ENCODE peak calls at places on chromosome 11, in nine cellular contexts. E, K, Q, G, I, Z, P, A and M are unnamed samples.

GRCh38 chr11:33045551-33046255 is 6.3 kb downstream of the TCP11L1 start:
- DNase-seq in E (no peak), K (no peak), Q (no peak), G (no peak), I (no peak), Z (no peak), P (no peak), A (no peak), M (no peak)

GRCh38 chr11:6283453-6284023 is 23.9 kb downstream of the CCKBR start:
- DNase-seq in E (no peak), K (no peak), Q (no peak), G (no peak), I (no peak), Z (no peak), P (no peak), A (no peak), M (no peak)

GRCh38 chr11:38814670-38815069 is 2216.6 kb upstream of the RAG2 start:
- DNase-seq in E (no peak), K (no peak), Q (no peak), G (no peak), I (no peak), Z (no peak), P (peak; percentile 58), A (no peak), M (no peak)

GRCh38 chr11:66081505-66081904 is 11.4 kb downstream of the PACS1 start:
- DNase-seq in E (peak; percentile 41), K (peak; percentile 91), Q (peak; percentile 78), G (no peak), I (peak; percentile 39), Z (no peak), P (no peak), A (no peak), M (no peak)

GRCh38 chr11:86818466-86819282 is 18.3 kb downstream of the PRSS23 start:
- DNase-seq in E (no peak), K (no peak), Q (no peak), G (no peak), I (no peak), Z (peak; percentile 57), P (peak; percentile 81), A (no peak), M (no peak)

GRCh38 chr11:130215531-130216220 is 56.1 kb downstream of the ST14 start:
- DNase-seq in E (no peak), K (peak; percentile 10), Q (peak; percentile 24), G (no peak), I (no peak), Z (no peak), P (no peak), A (no peak), M (peak; percentile 56)

GRCh38 chr11:60363542-60364525 is 14.5 kb upstream of the MS4A7 start:
- DNase-seq in E (no peak), K (peak; percentile 73), Q (peak; percentile 71), G (peak; percentile 12), I (peak; percentile 30), Z (no peak), P (peak; percentile 25), A (no peak), M (peak; percentile 78)

GRCh38 chr11:124219126-124219525 is 21.8 kb upstream of the OR8G1 start:
- DNase-seq in E (no peak), K (no peak), Q (no peak), G (no peak), I (no peak), Z (no peak), P (no peak), A (no peak), M (no peak)

GRCh38 chr11:130001491-130002351 is 914 bp downstream of the PRDM10 start:
- DNase-seq in E (peak; percentile 27), K (peak; percentile 38), Q (peak; percentile 40), G (peak; percentile 47), I (peak; percentile 59), Z (no peak), P (peak; percentile 25), A (no peak), M (no peak)

GRCh38 chr11:2759228-2760195 is 59.7 kb upstream of the KCNQ1OT1 start:
- DNase-seq in E (no peak), K (peak; percentile 12), Q (peak; percentile 20), G (peak; percentile 7), I (peak; percentile 10), Z (no peak), P (no peak), A (peak; percentile 39), M (no peak)

GRCh38 chr11:68816917-68817419 is 24.7 kb downstream of the CPT1A start:
- DNase-seq in E (no peak), K (no peak), Q (no peak), G (no peak), I (no peak), Z (no peak), P (no peak), A (no peak), M (no peak)

GRCh38 chr11:116791002-116791812 is 472 bp downstream of the APOA5 start:
- DNase-seq in E (peak; percentile 79), K (peak; percentile 70), Q (peak; percentile 86), G (peak; percentile 68), I (peak; percentile 86), Z (no peak), P (peak; percentile 55), A (peak; percentile 88), M (peak; percentile 74)

GRCh38 chr11:129947474-129947873 is 52.1 kb upstream of the NFRKB start:
- DNase-seq in E (no peak), K (no peak), Q (no peak), G (no peak), I (no peak), Z (no peak), P (no peak), A (no peak), M (no peak)

GRCh38 chr11:103703437-103703836 is 333.0 kb upstream of the DDI1 start:
- DNase-seq in E (no peak), K (no peak), Q (no peak), G (no peak), I (no peak), Z (no peak), P (no peak), A (no peak), M (no peak)

GRCh38 chr11:104060004-104060403 is 23.6 kb downstream of the DDI1 start:
- DNase-seq in E (no peak), K (no peak), Q (no peak), G (no peak), I (no peak), Z (no peak), P (peak; percentile 10), A (no peak), M (no peak)

GRCh38 chr11:73779084-73779902 is 8.4 kb upstream of the MRPL48 start:
- DNase-seq in E (peak; percentile 99), K (peak; percentile 97), Q (peak; percentile 98), G (peak; percentile 98), I (peak; percentile 99), Z (peak; percentile 94), P (peak; percentile 97), A (peak; percentile 99), M (peak; percentile 97)

GRCh38 chr11:78782725-78783124 is 208.1 kb upstream of the NARS2 start:
- DNase-seq in E (no peak), K (no peak), Q (no peak), G (no peak), I (no peak), Z (no peak), P (no peak), A (no peak), M (no peak)

GRCh38 chr11:86735462-86736302 is 63.3 kb upstream of the ME3 start:
- DNase-seq in E (no peak), K (no peak), Q (no peak), G (no peak), I (no peak), Z (no peak), P (peak; percentile 82), A (no peak), M (no peak)

GRCh38 chr11:134159652-134160051 is 64.1 kb downstream of the NCAPD3 start:
- DNase-seq in E (no peak), K (no peak), Q (no peak), G (no peak), I (no peak), Z (no peak), P (no peak), A (no peak), M (no peak)
- H3K9me3 ChIP-seq in E (no peaks in the 10 kb centered on the region), K (no peaks in the 10 kb centered on the region), Q (no peaks in the 10 kb centered on the region), G (no peaks in the 10 kb centered on the region), I (no peaks in the 10 kb centered on the region), Z (no peaks in the 10 kb centered on the region), P (no peaks in the 10 kb centered on the region), A (no peaks in the 10 kb centered on the region), M (no peaks in the 10 kb centered on the region)

GRCh38 chr11:77086521-77087472 is 15.8 kb upstream of the OMP start:
- DNase-seq in E (peak; percentile 11), K (no peak), Q (peak; percentile 80), G (peak; percentile 74), I (peak; percentile 83), Z (no peak), P (no peak), A (peak; percentile 46), M (no peak)

GRCh38 chr11:77090046-77090372 is 12.6 kb upstream of the OMP start:
- DNase-seq in E (no peak), K (no peak), Q (no peak), G (no peak), I (no peak), Z (no peak), P (no peak), A (peak; percentile 8), M (no peak)

GRCh38 chr11:77089004-77089545 is 13.6 kb upstream of the OMP start:
- DNase-seq in E (peak; percentile 3), K (no peak), Q (no peak), G (no peak), I (peak; percentile 27), Z (no peak), P (no peak), A (no peak), M (no peak)

GRCh38 chr11:77087723-77088225 is 14.9 kb upstream of the OMP start:
- DNase-seq in E (no peak), K (no peak), Q (no peak), G (no peak), I (peak; percentile 11), Z (no peak), P (no peak), A (no peak), M (no peak)

GRCh38 chr11:77088236-77089003 is 14.2 kb upstream of the OMP start:
- DNase-seq in E (peak; percentile 9), K (no peak), Q (peak; percentile 66), G (no peak), I (no peak), Z (no peak), P (no peak), A (peak; percentile 41), M (no peak)
- H3K4me3 ChIP-seq in E (no peak overlapping the region), K (no peak overlapping the region), Q (no peak overlapping the region), G (no peak overlapping the region), I (no peak overlapping the region), Z (no peak overlapping the region), P (no peak overlapping the region), A (no peak overlapping the region), M (no peak overlapping the region)

GRCh38 chr11:10906521-10906920 is 48.7 kb upstream of the ZBED5 start:
- DNase-seq in E (no peak), K (no peak), Q (no peak), G (no peak), I (no peak), Z (no peak), P (peak; percentile 56), A (no peak), M (no peak)
- TF ChIP-seq CTCF in E (peak; percentile 51), K (peak; percentile 28), Q (no peak), G (no peak), I (no peak), Z (peak; percentile 11), P (no peak), A (peak; percentile 33), M (peak; percentile 51)

DNA sequence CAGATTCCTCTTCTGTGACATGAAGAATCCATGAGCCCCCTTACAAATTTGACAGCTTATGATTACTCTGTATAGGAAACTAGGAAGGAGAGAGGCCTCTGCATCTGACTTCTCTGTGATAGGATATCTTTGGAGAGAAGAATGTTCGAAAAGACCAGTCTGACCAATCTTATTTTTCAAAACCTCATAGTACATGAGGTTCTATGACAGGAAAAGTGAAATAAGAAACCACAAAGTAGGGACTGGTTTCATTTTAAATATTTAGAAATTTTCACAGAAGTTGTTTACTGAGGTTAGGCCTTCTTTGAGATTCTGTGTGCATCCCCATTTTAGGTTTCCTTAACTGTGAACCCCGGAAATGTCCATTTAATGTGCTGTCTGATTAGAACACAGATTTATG is 2.1 kb upstream of the OR4X1 start:
- DNase-seq in E (no peak), K (no peak), Q (no peak), G (no peak), I (no peak), Z (no peak), P (no peak), A (no peak), M (no peak)
- H3K9me3 ChIP-seq in E (peaks cover 12% of the 10 kb centered on the region), K (no peaks in the 10 kb centered on the region), Q (no peaks in the 10 kb centered on the region), G (no peaks in the 10 kb centered on the region), I (no peaks in the 10 kb centered on the region), Z (no peaks in the 10 kb centered on the region), P (no peaks in the 10 kb centered on the region), A (no peaks in the 10 kb centered on the region), M (no peaks in the 10 kb centered on the region)